ENCODE peak calls at places on chromosomes 16 and 17, in six cellular contexts. W, Z, E, Q, K and F are unnamed samples.

GRCh38 chr16:353404-354285 is 1.1 kb upstream of the AXIN1 start:
- DNase-seq in W (no peak), Z (no peak), E (no peak), Q (no peak), K (no peak), F (no peak)

GRCh38 chr17:82023447-82024241 is 539 bp downstream of the LRRC45 start:
- DNase-seq in W (no peak), Z (no peak), E (peak), Q (no peak), K (no peak), F (peak)

GRCh38 chr17:83083368-83084201 is 4.2 kb downstream of the METRNL start:
- DNase-seq in W (no peak), Z (peak), E (no peak), Q (peak), K (no peak), F (no peak)

GRCh38 chr16:79339863-79340262 is 260.7 kb downstream of the MAF start:
- DNase-seq in W (no peak), Z (no peak), E (peak), Q (no peak), K (no peak), F (no peak)

GRCh38 chr17:1907818-1908698 is 78.3 kb downstream of the RPA1 start:
- DNase-seq in W (no peak), Z (no peak), E (peak), Q (peak), K (no peak), F (no peak)

GRCh38 chr17:81849457-81849856 is 10.9 kb downstream of the P4HB start:
- DNase-seq in W (no peak), Z (no peak), E (no peak), Q (no peak), K (no peak), F (no peak)

GRCh38 chr16:58497468-58497867 is 2.5 kb upstream of the NDRG4 start:
- DNase-seq in W (no peak), Z (no peak), E (no peak), Q (no peak), K (no peak), F (no peak)

GRCh38 chr17:81492202-81492601 is 20.4 kb downstream of the ACTG1 start:
- DNase-seq in W (no peak), Z (no peak), E (no peak), Q (no peak), K (no peak), F (no peak)

GRCh38 chr16:75062135-75062943 is 54.2 kb downstream of the LDHD start:
- DNase-seq in W (no peak), Z (no peak), E (peak), Q (peak), K (no peak), F (no peak)

GRCh38 chr17:54727624-54728023 is 173.0 kb upstream of the TOM1L1 start:
- DNase-seq in W (no peak), Z (no peak), E (no peak), Q (no peak), K (no peak), F (no peak)

GRCh38 chr16:86571197-86571915 is 4.7 kb downstream of the FOXC2 start:
- DNase-seq in W (no peak), Z (no peak), E (no peak), Q (no peak), K (no peak), F (no peak)

GRCh38 chr16:57979006-57979585 is 8.2 kb upstream of the CNGB1 start:
- DNase-seq in W (no peak), Z (no peak), E (no peak), Q (no peak), K (no peak), F (no peak)

GRCh38 chr16:11175850-11176341 is 80.1 kb downstream of the SOCS1 start:
- DNase-seq in W (peak), Z (no peak), E (no peak), Q (no peak), K (no peak), F (no peak)

GRCh38 chr16:56965149-56965938 is 3.6 kb downstream of the CETP start:
- DNase-seq in W (no peak), Z (no peak), E (no peak), Q (no peak), K (no peak), F (no peak)

GRCh38 chr17:19671433-19671832 is 22.9 kb downstream of the ALDH3A2 start:
- DNase-seq in W (no peak), Z (no peak), E (no peak), Q (no peak), K (no peak), F (no peak)

GRCh38 chr16:77807-78443 is at the start of gene MPG:
- DNase-seq in W (peak), Z (no peak), E (peak), Q (peak), K (peak), F (peak)

GRCh38 chr16:22346463-22346862 is 28.0 kb downstream of the CDR2 start:
- DNase-seq in W (no peak), Z (no peak), E (no peak), Q (no peak), K (no peak), F (no peak)

GRCh38 chr17:34384271-34384670 is 21.2 kb upstream of the CCL1 start:
- DNase-seq in W (no peak), Z (no peak), E (no peak), Q (no peak), K (no peak), F (no peak)

GRCh38 chr17:32265192-32265895 is at the start of gene RHBDL3:
- DNase-seq in W (no peak), Z (no peak), E (peak), Q (no peak), K (peak), F (no peak)

GRCh38 chr17:19938736-19939135 is 38.9 kb downstream of the AKAP10 start:
- DNase-seq in W (no peak), Z (no peak), E (no peak), Q (no peak), K (no peak), F (no peak)

GRCh38 chr17:73267648-73268537 is 6.2 kb upstream of the CPSF4L start:
- DNase-seq in W (no peak), Z (no peak), E (no peak), Q (no peak), K (peak), F (no peak)

GRCh38 chr16:25553711-25554436 is 137.9 kb upstream of the HS3ST4 start:
- DNase-seq in W (no peak), Z (no peak), E (no peak), Q (no peak), K (no peak), F (no peak)

GRCh38 chr17:82627405-82627804 is 20.8 kb downstream of the WDR45B start:
- DNase-seq in W (no peak), Z (no peak), E (no peak), Q (no peak), K (no peak), F (no peak)

GRCh38 chr17:42979511-42980273 is at the start of gene PTGES3L:
- DNase-seq in W (no peak), Z (no peak), E (peak), Q (peak), K (peak), F (peak)

GRCh38 chr17:3845361-3845753 is 689 bp downstream of the NCBP3 start:
- DNase-seq in W (no peak), Z (no peak), E (no peak), Q (peak), K (peak), F (no peak)

GRCh38 chr16:77060614-77061013 is 130.4 kb upstream of the MON1B start:
- DNase-seq in W (no peak), Z (no peak), E (no peak), Q (no peak), K (no peak), F (no peak)

GRCh38 chr16:2426941-2427361 is 2.3 kb upstream of the CCNF start:
- DNase-seq in W (no peak), Z (no peak), E (no peak), Q (no peak), K (no peak), F (no peak)

GRCh38 chr17:32206816-32207215 is 58.8 kb upstream of the RHBDL3 start:
- DNase-seq in W (no peak), Z (peak), E (no peak), Q (peak), K (no peak), F (no peak)

GRCh38 chr16:17423195-17423594 is 47.6 kb downstream of the XYLT1 start:
- DNase-seq in W (no peak), Z (no peak), E (no peak), Q (no peak), K (no peak), F (no peak)

GRCh38 chr17:15436399-15437369 is 30.7 kb downstream of the CDRT4 start:
- DNase-seq in W (peak), Z (peak), E (no peak), Q (peak), K (no peak), F (peak)

GRCh38 chr16:9050102-9050830 is 41.2 kb upstream of the HAPSTR1 start:
- DNase-seq in W (no peak), Z (no peak), E (peak), Q (peak), K (no peak), F (no peak)

GRCh38 chr17:14451729-14452191 is 150.9 kb downstream of the HS3ST3B1 start:
- DNase-seq in W (no peak), Z (no peak), E (no peak), Q (no peak), K (no peak), F (no peak)

GRCh38 chr17:61352408-61352770 is 47.3 kb upstream of the TBX2 start:
- DNase-seq in W (no peak), Z (no peak), E (no peak), Q (peak), K (no peak), F (no peak)

GRCh38 chr17:38687291-38687690 is 12.5 kb upstream of the EPOP start:
- DNase-seq in W (no peak), Z (no peak), E (no peak), Q (peak), K (no peak), F (no peak)

GRCh38 chr17:418421-418751 is 65.8 kb upstream of the RPH3AL start:
- DNase-seq in W (no peak), Z (no peak), E (no peak), Q (no peak), K (no peak), F (peak)